ENCODE peak calls at places on chromosomes 2 and 18, in five cellular contexts. One of them, this sample, is unnamed.

GRCh38 chr2:207054521-207054920 is 111.2 kb downstream of the KLF7 start:
- DNase-seq in DND-41: no peak
- DNase-seq in skeletal muscle cell: no peak
- DNase-seq in A549: no peak
- DNase-seq in body of pancreas: no peak
- DNase-seq in this sample: no peak

GRCh38 chr2:197309369-197310231 is 980 bp downstream of the ANKRD44 start:
- DNase-seq in skeletal muscle cell: no peak
- DNase-seq in DND-41: peak
- DNase-seq in A549: no peak
- DNase-seq in body of pancreas: peak
- DNase-seq in this sample: no peak

GRCh38 chr18:12947355-12948054 is at the start of gene SEH1L:
- DNase-seq in DND-41: peak
- DNase-seq in body of pancreas: peak
- DNase-seq in A549: peak
- DNase-seq in skeletal muscle cell: peak
- DNase-seq in this sample: peak

GRCh38 chr2:165778653-165779451 is 15.2 kb downstream of the GALNT3 start:
- DNase-seq in DND-41: peak
- DNase-seq in body of pancreas: peak
- DNase-seq in A549: peak
- DNase-seq in skeletal muscle cell: no peak
- DNase-seq in this sample: no peak

GRCh38 chr2:223247136-223247535 is 195.1 kb downstream of the KCNE4 start:
- DNase-seq in body of pancreas: no peak
- DNase-seq in skeletal muscle cell: no peak
- DNase-seq in A549: peak
- DNase-seq in DND-41: no peak
- DNase-seq in this sample: peak

GRCh38 chr2:158755310-158755709 is 39.8 kb upstream of the DAPL1 start:
- DNase-seq in DND-41: no peak
- DNase-seq in body of pancreas: no peak
- DNase-seq in A549: no peak
- DNase-seq in skeletal muscle cell: no peak
- DNase-seq in this sample: no peak

GRCh38 chr2:134218928-134219707 is 34.8 kb upstream of the MGAT5 start:
- DNase-seq in body of pancreas: no peak
- DNase-seq in skeletal muscle cell: no peak
- DNase-seq in DND-41: no peak
- DNase-seq in A549: no peak
- DNase-seq in this sample: no peak

GRCh38 chr2:233221378-233222063 is 30.0 kb upstream of the ATG16L1 start:
- DNase-seq in A549: no peak
- DNase-seq in body of pancreas: no peak
- DNase-seq in DND-41: no peak
- DNase-seq in skeletal muscle cell: no peak
- DNase-seq in this sample: no peak

GRCh38 chr18:26133652-26134051 is at the start of gene PSMA8:
- DNase-seq in DND-41: no peak
- DNase-seq in A549: no peak
- DNase-seq in skeletal muscle cell: no peak
- DNase-seq in body of pancreas: peak
- DNase-seq in this sample: no peak

GRCh38 chr2:65514555-65515195 is 82.3 kb upstream of the SPRED2 start:
- DNase-seq in DND-41: no peak
- DNase-seq in skeletal muscle cell: no peak
- DNase-seq in A549: no peak
- DNase-seq in body of pancreas: no peak
- DNase-seq in this sample: no peak

GRCh38 chr2:168912466-168913170 is 11.5 kb downstream of the G6PC2 start:
- DNase-seq in skeletal muscle cell: no peak
- DNase-seq in DND-41: no peak
- DNase-seq in body of pancreas: peak
- DNase-seq in A549: no peak
- DNase-seq in this sample: peak

GRCh38 chr18:79548077-79548450 is 131.5 kb upstream of the CTDP1 start:
- DNase-seq in skeletal muscle cell: no peak
- DNase-seq in body of pancreas: no peak
- DNase-seq in DND-41: no peak
- DNase-seq in A549: no peak
- DNase-seq in this sample: no peak

GRCh38 chr18:67104700-67105284 is 411.7 kb downstream of the DSEL start:
- DNase-seq in body of pancreas: peak
- DNase-seq in A549: peak
- DNase-seq in DND-41: peak
- DNase-seq in skeletal muscle cell: peak
- DNase-seq in this sample: peak

GRCh38 chr2:172561270-172561669 is 5.4 kb downstream of the PDK1 start:
- DNase-seq in DND-41: no peak
- DNase-seq in A549: no peak
- DNase-seq in body of pancreas: no peak
- DNase-seq in skeletal muscle cell: no peak
- DNase-seq in this sample: no peak

GRCh38 chr18:9771261-9771976 is 63.3 kb downstream of the RAB31 start:
- DNase-seq in A549: peak
- DNase-seq in body of pancreas: peak
- DNase-seq in DND-41: peak
- DNase-seq in skeletal muscle cell: no peak
- DNase-seq in this sample: no peak

GRCh38 chr2:158179660-158180059 is 78.0 kb downstream of the UPP2 start:
- DNase-seq in body of pancreas: no peak
- DNase-seq in skeletal muscle cell: no peak
- DNase-seq in A549: peak
- DNase-seq in DND-41: no peak
- DNase-seq in this sample: no peak

GRCh38 chr2:85675427-85675826 is 7.4 kb upstream of the SFTPB start:
- DNase-seq in A549: no peak
- DNase-seq in DND-41: no peak
- DNase-seq in skeletal muscle cell: no peak
- DNase-seq in body of pancreas: no peak
- DNase-seq in this sample: no peak

GRCh38 chr2:227848146-227848545 is 23.3 kb upstream of the DAW1 start:
- DNase-seq in body of pancreas: no peak
- DNase-seq in DND-41: no peak
- DNase-seq in A549: no peak
- DNase-seq in skeletal muscle cell: no peak
- DNase-seq in this sample: no peak

GRCh38 chr2:240968731-240969624 is 29.4 kb upstream of the SNED1 start:
- DNase-seq in body of pancreas: peak
- DNase-seq in DND-41: no peak
- DNase-seq in A549: no peak
- DNase-seq in skeletal muscle cell: no peak
- DNase-seq in this sample: no peak

GRCh38 chr2:24489942-24490673 is 946 bp upstream of the NCOA1 start:
- DNase-seq in DND-41: no peak
- DNase-seq in A549: peak
- DNase-seq in skeletal muscle cell: no peak
- DNase-seq in body of pancreas: peak
- DNase-seq in this sample: no peak

GRCh38 chr2:3267549-3267867 is 110.1 kb downstream of the EIPR1 start:
- DNase-seq in DND-41: no peak
- DNase-seq in body of pancreas: no peak
- DNase-seq in A549: no peak
- DNase-seq in skeletal muscle cell: no peak
- DNase-seq in this sample: no peak

GRCh38 chr2:101699191-101699938 is 1.9 kb downstream of the MAP4K4 start:
- DNase-seq in skeletal muscle cell: no peak
- DNase-seq in body of pancreas: no peak
- DNase-seq in DND-41: peak
- DNase-seq in A549: no peak
- DNase-seq in this sample: no peak

GRCh38 chr2:97932975-97933662 is 62.6 kb downstream of the TMEM131 start:
- DNase-seq in body of pancreas: no peak
- DNase-seq in A549: no peak
- DNase-seq in DND-41: no peak
- DNase-seq in skeletal muscle cell: no peak
- DNase-seq in this sample: no peak

GRCh38 chr2:121828281-121828731 is 72.9 kb downstream of the TSN start:
- DNase-seq in A549: no peak
- DNase-seq in body of pancreas: no peak
- DNase-seq in DND-41: no peak
- DNase-seq in skeletal muscle cell: no peak
- DNase-seq in this sample: no peak

GRCh38 chr18:24754572-24754971 is 294.1 kb downstream of the HRH4 start:
- DNase-seq in body of pancreas: no peak
- DNase-seq in DND-41: no peak
- DNase-seq in A549: no peak
- DNase-seq in skeletal muscle cell: no peak
- DNase-seq in this sample: no peak

GRCh38 chr2:153055182-153055581 is 336.8 kb downstream of the ARL6IP6 start:
- DNase-seq in body of pancreas: no peak
- DNase-seq in A549: no peak
- DNase-seq in skeletal muscle cell: no peak
- DNase-seq in DND-41: no peak
- DNase-seq in this sample: no peak

GRCh38 chr2:203914546-203915169 is 21.9 kb upstream of the ICOS start:
- DNase-seq in A549: no peak
- DNase-seq in body of pancreas: no peak
- DNase-seq in DND-41: no peak
- DNase-seq in skeletal muscle cell: no peak
- DNase-seq in this sample: no peak

GRCh38 chr18:79396431-79397287 is 929 bp downstream of the NFATC1 start:
- DNase-seq in A549: peak
- DNase-seq in skeletal muscle cell: no peak
- DNase-seq in body of pancreas: peak
- DNase-seq in DND-41: no peak
- DNase-seq in this sample: no peak

GRCh38 chr2:69017080-69017479 is 4.1 kb downstream of the ANTXR1 start:
- DNase-seq in DND-41: no peak
- DNase-seq in A549: peak
- DNase-seq in skeletal muscle cell: no peak
- DNase-seq in body of pancreas: no peak
- DNase-seq in this sample: no peak

GRCh38 chr2:11950894-11951293 is 204.5 kb downstream of the LPIN1 start:
- DNase-seq in body of pancreas: no peak
- DNase-seq in DND-41: no peak
- DNase-seq in skeletal muscle cell: no peak
- DNase-seq in A549: no peak
- DNase-seq in this sample: no peak

GRCh38 chr2:11953258-11953657 is 206.8 kb downstream of the LPIN1 start:
- DNase-seq in DND-41: peak
- DNase-seq in A549: no peak
- DNase-seq in skeletal muscle cell: no peak
- DNase-seq in body of pancreas: no peak
- DNase-seq in this sample: no peak

GRCh38 chr2:11949732-11950503 is 203.5 kb downstream of the LPIN1 start:
- DNase-seq in DND-41: no peak
- DNase-seq in body of pancreas: no peak
- DNase-seq in A549: no peak
- DNase-seq in skeletal muscle cell: no peak
- DNase-seq in this sample: no peak

GRCh38 chr2:11955883-11956282 is 209.5 kb downstream of the LPIN1 start:
- DNase-seq in body of pancreas: no peak
- DNase-seq in A549: no peak
- DNase-seq in DND-41: no peak
- DNase-seq in skeletal muscle cell: no peak
- DNase-seq in this sample: no peak

DNA sequence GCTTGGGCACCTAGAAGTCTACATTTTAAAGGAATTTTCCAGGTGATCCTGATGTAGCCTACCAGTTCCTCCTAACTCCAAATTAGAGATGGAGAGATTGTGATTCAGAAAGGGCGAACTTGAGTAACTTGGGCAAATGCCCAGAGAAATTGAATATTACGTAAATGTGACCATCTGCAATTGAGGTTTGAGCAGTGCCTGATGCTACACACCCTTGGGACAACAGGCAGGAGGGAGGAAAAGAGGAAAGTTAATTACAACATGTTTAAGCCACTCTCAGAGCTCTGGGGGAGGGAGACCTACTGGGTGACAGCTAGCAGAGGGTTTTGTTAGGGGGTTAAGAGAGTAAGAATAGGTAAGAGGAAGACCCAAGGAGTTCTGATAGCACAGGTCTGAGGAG is 208.9 kb downstream of the LPIN1 start:
- DNase-seq in skeletal muscle cell: peak
- DNase-seq in DND-41: no peak
- DNase-seq in A549: no peak
- DNase-seq in body of pancreas: no peak
- DNase-seq in this sample: no peak
- H3K4me3 ChIP-seq in skeletal muscle cell: no peak
- H3K4me3 ChIP-seq in DND-41: no peak
- H3K4me3 ChIP-seq in A549: no peak
- H3K4me3 ChIP-seq in body of pancreas: no peak
- H3K4me3 ChIP-seq in this sample: no peak

DNA sequence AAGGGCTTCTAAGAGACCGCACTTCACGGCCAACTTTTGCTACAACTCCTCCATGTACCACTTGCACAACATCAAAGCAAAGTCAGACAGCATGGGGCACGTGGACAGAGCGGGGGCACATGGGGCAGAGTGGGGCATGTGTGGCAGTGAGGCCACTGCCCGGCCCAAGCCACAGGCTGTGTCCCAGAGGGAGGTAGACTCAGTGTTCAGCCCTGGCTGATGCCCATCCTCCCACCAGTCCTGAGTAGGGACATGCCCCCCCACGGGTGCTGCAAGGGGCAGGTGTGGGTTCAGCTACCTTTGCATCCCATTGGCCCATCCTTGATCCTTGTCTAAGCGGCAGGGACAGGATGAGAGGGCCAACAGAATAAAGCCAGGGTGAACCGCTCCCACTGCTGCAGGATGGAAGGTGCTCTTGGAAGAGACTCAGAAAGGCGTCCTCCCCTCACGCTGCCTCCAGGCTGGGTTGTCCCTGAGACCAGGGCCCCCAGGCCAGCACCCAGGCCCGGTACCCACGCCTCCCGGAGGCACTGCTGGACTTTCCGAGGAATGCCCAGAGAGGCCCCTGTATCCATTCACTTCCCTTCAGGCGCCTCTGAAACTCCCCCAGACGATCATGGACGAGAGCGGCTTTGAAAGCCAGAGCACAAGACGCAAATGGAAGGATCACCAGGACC is 218.2 kb downstream of the NDUFA10 start:
- DNase-seq in body of pancreas: no peak
- DNase-seq in skeletal muscle cell: no peak
- DNase-seq in A549: no peak
- DNase-seq in DND-41: no peak
- DNase-seq in this sample: no peak
- H3K4me3 ChIP-seq in body of pancreas: no peak
- H3K4me3 ChIP-seq in skeletal muscle cell: no peak
- H3K4me3 ChIP-seq in A549: no peak
- H3K4me3 ChIP-seq in DND-41: no peak
- H3K4me3 ChIP-seq in this sample: no peak

DNA sequence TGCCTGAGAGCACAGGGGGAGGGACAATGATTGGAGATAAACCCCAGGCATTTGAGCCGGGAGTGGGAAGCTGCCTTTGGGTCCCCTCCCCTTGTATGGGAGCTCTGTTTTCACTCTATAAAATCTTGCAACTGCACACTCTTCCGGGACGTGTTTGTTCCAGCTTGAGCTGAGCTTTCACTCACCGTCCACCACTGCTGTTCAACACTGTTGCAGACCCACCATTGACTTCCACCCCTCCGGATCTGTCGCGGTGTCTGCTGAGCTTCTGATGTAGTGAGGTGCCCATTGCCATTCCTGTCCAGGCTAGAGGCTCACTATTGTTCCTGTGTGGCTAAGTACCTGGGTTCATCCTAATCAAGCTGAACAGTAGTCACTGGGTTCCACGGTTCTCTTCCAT is 231.6 kb upstream of the CWC22 start:
- DNase-seq in DND-41: no peak
- DNase-seq in body of pancreas: no peak
- DNase-seq in skeletal muscle cell: no peak
- DNase-seq in A549: no peak
- DNase-seq in this sample: no peak
- H3K4me3 ChIP-seq in DND-41: no peak
- H3K4me3 ChIP-seq in body of pancreas: no peak
- H3K4me3 ChIP-seq in skeletal muscle cell: no peak
- H3K4me3 ChIP-seq in A549: no peak
- H3K4me3 ChIP-seq in this sample: no peak

GRCh38 chr18:22349317-22349898 is 68.3 kb downstream of the CTAGE1 start:
- DNase-seq in A549: no peak
- DNase-seq in DND-41: no peak
- DNase-seq in skeletal muscle cell: no peak
- DNase-seq in body of pancreas: no peak
- DNase-seq in this sample: no peak
- H3K4me3 ChIP-seq in A549: no peak
- H3K4me3 ChIP-seq in DND-41: no peak
- H3K4me3 ChIP-seq in skeletal muscle cell: peak
- H3K4me3 ChIP-seq in body of pancreas: no peak
- H3K4me3 ChIP-seq in this sample: peak

This sample was measured in astrocyte of the cerebellum.